ENCODE peak calls at places on chromosomes 5 and 9, in nine cellular contexts. One of them, this sample, is unnamed.

GRCh38 chr5:76601470-76601869 is 21.7 kb downstream of the F2RL2 start:
- DNase-seq in epithelial cell of proximal tubule: no peak
- DNase-seq in PC-9: no peak
- DNase-seq in fibroblast of lung: peak
- DNase-seq in tibial nerve: no peak
- DNase-seq in activated CD8-positive, alpha-beta T cell treated with anti-CD3 and anti-CD28 coated beads for 36 hours: peak
- DNase-seq in tibial artery: no peak
- DNase-seq in A673: peak
- DNase-seq in GM20000: peak
- DNase-seq in this sample: peak

GRCh38 chr9:37908698-37909186 is 4.8 kb upstream of the SLC25A51 start:
- DNase-seq in tibial artery: peak
- DNase-seq in fibroblast of lung: no peak
- DNase-seq in GM20000: no peak
- DNase-seq in A673: no peak
- DNase-seq in PC-9: peak
- DNase-seq in epithelial cell of proximal tubule: no peak
- DNase-seq in activated CD8-positive, alpha-beta T cell treated with anti-CD3 and anti-CD28 coated beads for 36 hours: no peak
- DNase-seq in tibial nerve: no peak
- DNase-seq in this sample: no peak

GRCh38 chr5:75020016-75020656 is 32.2 kb downstream of the GCNT4 start:
- DNase-seq in tibial nerve: no peak
- DNase-seq in tibial artery: no peak
- DNase-seq in GM20000: no peak
- DNase-seq in A673: no peak
- DNase-seq in epithelial cell of proximal tubule: no peak
- DNase-seq in PC-9: peak
- DNase-seq in fibroblast of lung: no peak
- DNase-seq in activated CD8-positive, alpha-beta T cell treated with anti-CD3 and anti-CD28 coated beads for 36 hours: no peak
- DNase-seq in this sample: no peak

GRCh38 chr9:94031946-94032345 is 52.3 kb upstream of the PTPDC1 start:
- DNase-seq in tibial nerve: no peak
- DNase-seq in PC-9: no peak
- DNase-seq in GM20000: no peak
- DNase-seq in activated CD8-positive, alpha-beta T cell treated with anti-CD3 and anti-CD28 coated beads for 36 hours: no peak
- DNase-seq in epithelial cell of proximal tubule: no peak
- DNase-seq in fibroblast of lung: no peak
- DNase-seq in tibial artery: no peak
- DNase-seq in A673: no peak
- DNase-seq in this sample: no peak

GRCh38 chr5:114910727-114911126 is 259.0 kb downstream of the TRIM36 start:
- DNase-seq in fibroblast of lung: no peak
- DNase-seq in A673: no peak
- DNase-seq in GM20000: no peak
- DNase-seq in activated CD8-positive, alpha-beta T cell treated with anti-CD3 and anti-CD28 coated beads for 36 hours: no peak
- DNase-seq in PC-9: no peak
- DNase-seq in epithelial cell of proximal tubule: no peak
- DNase-seq in tibial nerve: no peak
- DNase-seq in tibial artery: no peak
- DNase-seq in this sample: no peak

GRCh38 chr5:149063017-149063687 is at the start of gene SH3TC2:
- DNase-seq in tibial artery: no peak
- DNase-seq in epithelial cell of proximal tubule: no peak
- DNase-seq in tibial nerve: peak
- DNase-seq in fibroblast of lung: peak
- DNase-seq in A673: peak
- DNase-seq in GM20000: no peak
- DNase-seq in PC-9: peak
- DNase-seq in activated CD8-positive, alpha-beta T cell treated with anti-CD3 and anti-CD28 coated beads for 36 hours: no peak
- DNase-seq in this sample: no peak

GRCh38 chr5:38258319-38259061 is at the start of gene EGFLAM:
- DNase-seq in activated CD8-positive, alpha-beta T cell treated with anti-CD3 and anti-CD28 coated beads for 36 hours: peak
- DNase-seq in tibial artery: no peak
- DNase-seq in tibial nerve: no peak
- DNase-seq in A673: peak
- DNase-seq in PC-9: no peak
- DNase-seq in GM20000: no peak
- DNase-seq in fibroblast of lung: peak
- DNase-seq in epithelial cell of proximal tubule: no peak
- DNase-seq in this sample: peak

GRCh38 chr9:119441338-119441737 is 72.1 kb upstream of the BRINP1 start:
- DNase-seq in fibroblast of lung: no peak
- DNase-seq in A673: no peak
- DNase-seq in tibial nerve: no peak
- DNase-seq in tibial artery: no peak
- DNase-seq in PC-9: no peak
- DNase-seq in activated CD8-positive, alpha-beta T cell treated with anti-CD3 and anti-CD28 coated beads for 36 hours: no peak
- DNase-seq in GM20000: no peak
- DNase-seq in epithelial cell of proximal tubule: no peak
- DNase-seq in this sample: no peak

GRCh38 chr5:175385691-175386360 is 58.2 kb downstream of the DRD1 start:
- DNase-seq in GM20000: no peak
- DNase-seq in activated CD8-positive, alpha-beta T cell treated with anti-CD3 and anti-CD28 coated beads for 36 hours: no peak
- DNase-seq in tibial nerve: no peak
- DNase-seq in epithelial cell of proximal tubule: no peak
- DNase-seq in fibroblast of lung: peak
- DNase-seq in PC-9: peak
- DNase-seq in tibial artery: no peak
- DNase-seq in A673: no peak
- DNase-seq in this sample: no peak

GRCh38 chr5:149937610-149938009 is 7.0 kb downstream of the PDE6A start:
- DNase-seq in activated CD8-positive, alpha-beta T cell treated with anti-CD3 and anti-CD28 coated beads for 36 hours: no peak
- DNase-seq in A673: peak
- DNase-seq in tibial nerve: no peak
- DNase-seq in epithelial cell of proximal tubule: no peak
- DNase-seq in tibial artery: no peak
- DNase-seq in GM20000: no peak
- DNase-seq in PC-9: peak
- DNase-seq in fibroblast of lung: no peak
- DNase-seq in this sample: no peak

GRCh38 chr5:76441101-76441500 is 38.0 kb downstream of the IQGAP2 start:
- DNase-seq in GM20000: no peak
- DNase-seq in tibial artery: no peak
- DNase-seq in PC-9: no peak
- DNase-seq in A673: peak
- DNase-seq in tibial nerve: no peak
- DNase-seq in fibroblast of lung: no peak
- DNase-seq in epithelial cell of proximal tubule: no peak
- DNase-seq in activated CD8-positive, alpha-beta T cell treated with anti-CD3 and anti-CD28 coated beads for 36 hours: no peak
- DNase-seq in this sample: no peak

GRCh38 chr9:98720402-98720801 is 11.7 kb upstream of the GABBR2 start:
- DNase-seq in GM20000: no peak
- DNase-seq in tibial nerve: no peak
- DNase-seq in A673: no peak
- DNase-seq in activated CD8-positive, alpha-beta T cell treated with anti-CD3 and anti-CD28 coated beads for 36 hours: no peak
- DNase-seq in tibial artery: no peak
- DNase-seq in fibroblast of lung: no peak
- DNase-seq in epithelial cell of proximal tubule: no peak
- DNase-seq in PC-9: no peak
- DNase-seq in this sample: no peak

GRCh38 chr9:131810351-131811170 is 70.7 kb upstream of the RAPGEF1 start:
- DNase-seq in PC-9: no peak
- DNase-seq in tibial nerve: no peak
- DNase-seq in activated CD8-positive, alpha-beta T cell treated with anti-CD3 and anti-CD28 coated beads for 36 hours: no peak
- DNase-seq in GM20000: no peak
- DNase-seq in epithelial cell of proximal tubule: no peak
- DNase-seq in fibroblast of lung: no peak
- DNase-seq in tibial artery: no peak
- DNase-seq in A673: no peak
- DNase-seq in this sample: no peak

GRCh38 chr9:35861161-35861897 is 8.9 kb downstream of the OR13J1 start:
- DNase-seq in PC-9: no peak
- DNase-seq in tibial nerve: no peak
- DNase-seq in activated CD8-positive, alpha-beta T cell treated with anti-CD3 and anti-CD28 coated beads for 36 hours: no peak
- DNase-seq in GM20000: no peak
- DNase-seq in fibroblast of lung: no peak
- DNase-seq in epithelial cell of proximal tubule: no peak
- DNase-seq in tibial artery: no peak
- DNase-seq in A673: no peak
- DNase-seq in this sample: no peak

GRCh38 chr9:12094051-12094450 is 599.1 kb upstream of the TYRP1 start:
- DNase-seq in PC-9: peak
- DNase-seq in tibial nerve: no peak
- DNase-seq in tibial artery: no peak
- DNase-seq in A673: no peak
- DNase-seq in GM20000: no peak
- DNase-seq in fibroblast of lung: no peak
- DNase-seq in epithelial cell of proximal tubule: no peak
- DNase-seq in activated CD8-positive, alpha-beta T cell treated with anti-CD3 and anti-CD28 coated beads for 36 hours: no peak
- DNase-seq in this sample: no peak

GRCh38 chr5:76175821-76176403 is 92.7 kb downstream of the SV2C start:
- DNase-seq in epithelial cell of proximal tubule: no peak
- DNase-seq in activated CD8-positive, alpha-beta T cell treated with anti-CD3 and anti-CD28 coated beads for 36 hours: peak
- DNase-seq in tibial artery: no peak
- DNase-seq in fibroblast of lung: no peak
- DNase-seq in tibial nerve: no peak
- DNase-seq in GM20000: peak
- DNase-seq in PC-9: no peak
- DNase-seq in A673: no peak
- DNase-seq in this sample: peak

GRCh38 chr9:137670391-137671195 is 51.8 kb downstream of the EHMT1 start:
- DNase-seq in epithelial cell of proximal tubule: peak
- DNase-seq in PC-9: no peak
- DNase-seq in GM20000: no peak
- DNase-seq in tibial artery: no peak
- DNase-seq in A673: no peak
- DNase-seq in fibroblast of lung: no peak
- DNase-seq in activated CD8-positive, alpha-beta T cell treated with anti-CD3 and anti-CD28 coated beads for 36 hours: no peak
- DNase-seq in tibial nerve: no peak
- DNase-seq in this sample: no peak

GRCh38 chr5:119751734-119752094 is 122.4 kb downstream of the FAM170A start:
- DNase-seq in A673: no peak
- DNase-seq in activated CD8-positive, alpha-beta T cell treated with anti-CD3 and anti-CD28 coated beads for 36 hours: no peak
- DNase-seq in tibial nerve: no peak
- DNase-seq in GM20000: no peak
- DNase-seq in fibroblast of lung: no peak
- DNase-seq in tibial artery: no peak
- DNase-seq in PC-9: no peak
- DNase-seq in epithelial cell of proximal tubule: no peak
- DNase-seq in this sample: no peak

GRCh38 chr9:72600671-72601070 is 79.3 kb downstream of the TMC1 start:
- DNase-seq in fibroblast of lung: no peak
- DNase-seq in A673: no peak
- DNase-seq in tibial nerve: no peak
- DNase-seq in activated CD8-positive, alpha-beta T cell treated with anti-CD3 and anti-CD28 coated beads for 36 hours: no peak
- DNase-seq in GM20000: no peak
- DNase-seq in PC-9: no peak
- DNase-seq in tibial artery: no peak
- DNase-seq in epithelial cell of proximal tubule: no peak
- DNase-seq in this sample: no peak

DNA sequence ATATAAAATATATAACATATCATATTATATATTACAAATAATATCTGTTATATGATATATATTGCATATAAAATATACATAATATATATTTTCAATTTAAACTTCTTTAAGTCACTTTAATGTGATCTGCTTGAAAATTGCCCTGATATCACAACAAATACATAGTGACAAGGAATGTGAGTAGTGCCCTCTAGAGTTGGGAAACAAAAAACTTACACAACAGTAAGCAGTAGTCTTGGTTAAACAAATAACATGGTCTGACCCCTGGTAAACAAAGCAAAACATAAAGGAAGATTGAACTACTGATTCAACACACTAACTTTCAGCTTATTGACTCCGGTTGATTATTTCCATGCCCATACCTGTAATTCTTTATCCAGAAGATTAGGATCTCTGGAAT is 188.3 kb upstream of the NMUR2 start:
- DNase-seq in PC-9: no peak
- DNase-seq in fibroblast of lung: no peak
- DNase-seq in epithelial cell of proximal tubule: no peak
- DNase-seq in activated CD8-positive, alpha-beta T cell treated with anti-CD3 and anti-CD28 coated beads for 36 hours: no peak
- DNase-seq in GM20000: peak
- DNase-seq in tibial nerve: no peak
- DNase-seq in A673: peak
- DNase-seq in tibial artery: no peak
- DNase-seq in this sample: peak
- TF ChIP-seq CTCF in PC-9: no peak
- TF ChIP-seq CTCF in fibroblast of lung: no peak
- TF ChIP-seq CTCF in epithelial cell of proximal tubule: peak
- TF ChIP-seq CTCF in activated CD8-positive, alpha-beta T cell treated with anti-CD3 and anti-CD28 coated beads for 36 hours: no peak
- TF ChIP-seq CTCF in GM20000: no peak
- TF ChIP-seq CTCF in tibial nerve: no peak
- TF ChIP-seq CTCF in A673: peak
- TF ChIP-seq CTCF in tibial artery: no peak
- TF ChIP-seq CTCF in this sample: peak

GRCh38 chr9:133051966-133052539 is 9.7 kb upstream of the CEL start:
- DNase-seq in GM20000: no peak
- DNase-seq in fibroblast of lung: no peak
- DNase-seq in A673: no peak
- DNase-seq in epithelial cell of proximal tubule: no peak
- DNase-seq in activated CD8-positive, alpha-beta T cell treated with anti-CD3 and anti-CD28 coated beads for 36 hours: no peak
- DNase-seq in PC-9: no peak
- DNase-seq in tibial nerve: no peak
- DNase-seq in tibial artery: no peak
- DNase-seq in this sample: no peak
- TF ChIP-seq CTCF in GM20000: no peak
- TF ChIP-seq CTCF in fibroblast of lung: no peak
- TF ChIP-seq CTCF in A673: no peak
- TF ChIP-seq CTCF in epithelial cell of proximal tubule: no peak
- TF ChIP-seq CTCF in activated CD8-positive, alpha-beta T cell treated with anti-CD3 and anti-CD28 coated beads for 36 hours: no peak
- TF ChIP-seq CTCF in PC-9: no peak
- TF ChIP-seq CTCF in tibial nerve: no peak
- TF ChIP-seq CTCF in tibial artery: no peak
- TF ChIP-seq CTCF in this sample: no peak

DNA sequence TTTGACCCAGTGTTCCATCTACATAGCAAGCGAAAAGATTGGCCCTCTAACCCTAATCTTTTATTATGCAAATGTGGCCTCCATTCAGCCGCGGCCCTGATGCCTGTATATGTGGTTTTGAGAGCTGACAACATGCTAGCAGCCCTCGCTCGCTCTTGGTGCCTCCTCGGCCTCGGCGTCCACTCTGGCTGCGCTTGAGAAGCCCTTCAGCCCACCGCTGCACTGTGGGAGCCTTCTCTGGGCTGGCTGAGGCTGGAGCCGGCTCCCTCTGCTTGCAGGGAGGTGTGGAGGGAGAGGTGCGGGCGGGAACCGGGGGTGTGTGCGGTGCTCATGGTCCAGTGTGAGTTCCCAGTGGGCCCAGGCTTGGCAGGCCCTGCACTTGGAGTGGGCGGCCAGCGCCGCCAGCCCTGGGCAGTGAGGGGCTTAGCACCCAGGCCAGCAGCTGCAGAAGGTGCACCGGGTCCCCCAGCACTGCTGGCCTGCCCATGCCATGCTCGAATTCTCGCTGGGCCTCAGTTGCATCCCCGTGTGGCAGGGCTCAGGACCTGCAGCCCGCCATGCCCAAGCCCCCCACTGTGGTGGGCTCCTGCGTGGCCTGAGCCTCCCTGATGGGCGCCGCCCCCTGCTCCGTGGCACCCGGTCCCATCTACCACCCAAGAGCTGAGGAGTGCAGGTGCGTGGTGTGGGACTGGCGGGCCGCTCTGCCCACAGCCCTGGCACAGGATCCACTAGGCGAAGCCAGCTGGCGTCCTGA is 757.5 kb upstream of the CTNND2 start:
- DNase-seq in tibial nerve: no peak
- DNase-seq in activated CD8-positive, alpha-beta T cell treated with anti-CD3 and anti-CD28 coated beads for 36 hours: no peak
- DNase-seq in PC-9: no peak
- DNase-seq in epithelial cell of proximal tubule: no peak
- DNase-seq in fibroblast of lung: no peak
- DNase-seq in A673: no peak
- DNase-seq in GM20000: no peak
- DNase-seq in tibial artery: no peak
- DNase-seq in this sample: no peak
- TF ChIP-seq CTCF in tibial nerve: no peak
- TF ChIP-seq CTCF in activated CD8-positive, alpha-beta T cell treated with anti-CD3 and anti-CD28 coated beads for 36 hours: no peak
- TF ChIP-seq CTCF in PC-9: no peak
- TF ChIP-seq CTCF in epithelial cell of proximal tubule: no peak
- TF ChIP-seq CTCF in fibroblast of lung: no peak
- TF ChIP-seq CTCF in A673: no peak
- TF ChIP-seq CTCF in GM20000: no peak
- TF ChIP-seq CTCF in tibial artery: no peak
- TF ChIP-seq CTCF in this sample: no peak

GRCh38 chr9:78958887-78959286 is 612.9 kb upstream of the TLE4 start:
- DNase-seq in activated CD8-positive, alpha-beta T cell treated with anti-CD3 and anti-CD28 coated beads for 36 hours: no peak
- DNase-seq in fibroblast of lung: no peak
- DNase-seq in A673: peak
- DNase-seq in PC-9: no peak
- DNase-seq in tibial nerve: no peak
- DNase-seq in GM20000: no peak
- DNase-seq in tibial artery: no peak
- DNase-seq in epithelial cell of proximal tubule: no peak
- DNase-seq in this sample: no peak
- TF ChIP-seq CTCF in activated CD8-positive, alpha-beta T cell treated with anti-CD3 and anti-CD28 coated beads for 36 hours: no peak
- TF ChIP-seq CTCF in fibroblast of lung: no peak
- TF ChIP-seq CTCF in A673: peak
- TF ChIP-seq CTCF in PC-9: peak
- TF ChIP-seq CTCF in tibial nerve: no peak
- TF ChIP-seq CTCF in GM20000: no peak
- TF ChIP-seq CTCF in tibial artery: no peak
- TF ChIP-seq CTCF in epithelial cell of proximal tubule: peak
- TF ChIP-seq CTCF in this sample: peak